ENCODE peak calls at places on chromosomes 13 and 19, in ten cellular contexts. U is uterus, Y is osteoblast, Q is A549, M is right cardiac atrium, N is fibroblast of lung, R is lung, Z is astrocyte, K is tibial nerve, C is mesendoderm. V is an unnamed sample. For H3K4me1, the result is how much of the 10 kb centered on the place peaks cover.

GRCh38 chr19:11673608-11674041 is 65.1 kb downstream of the ZNF823 start:
- DNase-seq in Z (peak), K (no peak), Y (peak), M (peak), C (peak), R (peak), Q (no peak), U (peak), N (peak), V (peak)

GRCh38 chr19:18611327-18612050 is 1.2 kb upstream of the TMEM59L start:
- DNase-seq in N (no peak), M (no peak), Q (no peak), R (no peak), Y (peak), Z (no peak), U (no peak), K (no peak), C (peak), V (no peak)

GRCh38 chr13:113732961-113733950 is 25.8 kb upstream of the TMEM255B start:
- DNase-seq in C (no peak), M (no peak), K (no peak), R (no peak), Y (no peak), Q (no peak), N (no peak), U (no peak), Z (no peak), V (no peak)

GRCh38 chr19:7870571-7871279 is 3.5 kb downstream of the PRR36 start:
- DNase-seq in C (peak), Z (no peak), Q (no peak), K (no peak), N (peak), M (peak), R (peak), Y (peak), U (peak), V (no peak)

GRCh38 chr19:11227201-11227886 is 12.1 kb upstream of the ANGPTL8 start:
- DNase-seq in C (peak), N (no peak), Z (no peak), Q (no peak), R (no peak), Y (peak), M (no peak), U (no peak), K (no peak), V (peak)

GRCh38 chr13:97559981-97560380 is 126.0 kb downstream of the RAP2A start:
- DNase-seq in R (no peak), K (no peak), C (no peak), Q (no peak), Y (no peak), U (no peak), M (no peak), N (no peak), Z (no peak), V (no peak)

GRCh38 chr19:20078696-20079095 is 896 bp downstream of the ZNF90 start:
- DNase-seq in Z (peak), K (no peak), Y (peak), C (peak), Q (no peak), M (peak), U (peak), R (peak), N (peak), V (no peak)

GRCh38 chr13:113970810-113971470 is 2.9 kb downstream of the C13orf46 start:
- DNase-seq in Q (no peak), Z (peak), U (peak), C (peak), Y (peak), K (no peak), N (peak), R (peak), M (peak), V (no peak)

GRCh38 chr13:50654341-50654740 is 189.2 kb downstream of the DLEU7 start:
- DNase-seq in R (no peak), K (no peak), N (no peak), C (no peak), Q (no peak), M (no peak), U (no peak), Y (no peak), Z (no peak), V (no peak)

GRCh38 chr13:100363351-100363750 is 225.2 kb downstream of the GGACT start:
- DNase-seq in R (no peak), Y (no peak), C (no peak), U (no peak), Z (peak), K (no peak), M (no peak), Q (no peak), N (peak), V (no peak)

DNA sequence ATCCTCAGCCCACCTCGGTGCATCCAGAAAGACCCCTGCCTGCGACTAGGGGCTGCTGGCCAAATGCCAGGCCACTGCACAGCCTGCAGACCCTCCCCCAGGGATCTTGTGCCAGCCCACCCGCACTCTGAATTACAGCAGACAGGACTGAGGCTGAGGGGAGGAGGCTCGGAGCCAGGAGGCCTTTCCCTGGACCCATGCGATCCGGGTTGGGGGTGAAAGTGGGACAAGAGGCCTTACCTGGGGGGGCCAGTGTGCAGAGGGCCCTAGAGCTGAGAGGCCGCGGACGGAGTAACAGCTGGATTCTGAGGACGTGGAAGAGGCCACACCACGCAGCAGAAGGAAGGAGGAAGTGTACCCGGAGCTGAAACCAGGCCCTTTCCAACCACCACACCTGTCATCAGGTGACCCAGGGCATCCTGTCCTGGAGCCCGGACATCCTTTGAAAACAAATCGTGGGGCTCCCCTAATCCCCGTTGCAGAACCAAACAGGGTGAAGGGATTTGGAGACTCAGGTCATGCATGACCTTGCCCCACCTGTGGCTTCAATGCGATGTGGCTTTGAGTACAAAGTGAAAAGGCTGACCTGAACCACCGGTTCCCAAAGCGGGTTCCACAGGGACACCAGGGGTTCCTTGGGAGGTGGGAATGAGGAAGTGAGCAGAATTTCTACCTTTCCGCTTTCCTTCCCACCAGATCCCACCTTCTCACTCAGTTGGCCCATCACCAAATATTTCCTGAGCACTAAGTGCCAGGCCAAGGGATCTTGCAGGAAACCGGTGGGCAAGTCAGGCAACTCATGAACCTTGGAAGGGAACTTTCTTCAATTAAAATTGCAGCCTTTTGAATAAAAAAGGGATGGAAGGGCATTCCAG is 828 bp downstream of the FUT6 start:
- DNase-seq in Z (no peak), M (no peak), Q (no peak), K (no peak), C (no peak), Y (no peak), U (no peak), R (no peak), N (no peak), V (no peak)
- H3K4me3 ChIP-seq in Z (no peak), M (no peak), Q (no peak), K (no peak), C (no peak), Y (no peak), U (no peak), R (no peak), N (no peak), V (no peak)

GRCh38 chr13:42039946-42040729 is 8.3 kb upstream of the DGKH start:
- DNase-seq in C (peak), Y (peak), R (peak), Q (peak), K (peak), Z (peak), U (peak), N (peak), M (peak), V (no peak)
- H3K27ac ChIP-seq in C (peak), Y (peak), R (peak), Q (peak), K (peak), Z (peak), U (peak), N (peak), M (peak), V (no peak)

GRCh38 chr19:29967623-29968022 is 25.6 kb downstream of the URI1 start:
- DNase-seq in U (no peak), N (peak), M (no peak), K (no peak), Y (no peak), Z (peak), R (no peak), C (no peak), Q (no peak), V (no peak)

GRCh38 chr19:29966594-29967249 is 24.7 kb downstream of the URI1 start:
- DNase-seq in M (no peak), K (no peak), Y (no peak), N (peak), R (no peak), Q (no peak), Z (peak), U (no peak), C (peak), V (no peak)

GRCh38 chr19:29963576-29963975 is 21.5 kb downstream of the URI1 start:
- DNase-seq in Q (no peak), Z (no peak), C (no peak), N (no peak), R (no peak), U (no peak), Y (no peak), M (no peak), K (no peak), V (no peak)

GRCh38 chr19:29964171-29964570 is 22.1 kb downstream of the URI1 start:
- DNase-seq in N (peak), K (no peak), C (no peak), M (no peak), R (no peak), U (no peak), Y (no peak), Z (no peak), Q (no peak), V (no peak)

DNA sequence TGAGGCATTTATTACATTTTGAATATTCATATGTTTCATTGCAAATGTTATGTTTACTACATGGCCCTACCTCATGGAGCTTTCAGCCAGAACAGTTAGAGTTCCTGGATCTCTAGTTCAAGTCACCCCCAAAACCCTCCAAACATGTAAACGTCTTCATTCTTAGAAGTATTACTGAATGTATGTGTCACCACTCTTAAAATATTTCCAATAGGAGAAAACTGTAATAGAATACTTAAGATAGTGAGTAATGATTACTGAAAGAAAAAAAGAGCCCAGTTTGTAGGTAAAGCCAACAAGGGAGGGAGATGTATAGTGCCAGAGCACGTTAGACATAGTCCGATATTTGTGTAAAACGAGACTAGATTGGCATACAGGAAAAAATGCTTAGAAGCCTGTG is 23.5 kb downstream of the URI1 start:
- DNase-seq in Z (peak), K (no peak), Q (no peak), U (no peak), N (peak), R (no peak), Y (no peak), M (no peak), C (no peak), V (no peak)
- H3K4me1 ChIP-seq in Z (under half), K (under half), Q (under half), U (under half), N (under half), R (under half), Y (under half), M (under half), C (under half), V (under half)

DNA sequence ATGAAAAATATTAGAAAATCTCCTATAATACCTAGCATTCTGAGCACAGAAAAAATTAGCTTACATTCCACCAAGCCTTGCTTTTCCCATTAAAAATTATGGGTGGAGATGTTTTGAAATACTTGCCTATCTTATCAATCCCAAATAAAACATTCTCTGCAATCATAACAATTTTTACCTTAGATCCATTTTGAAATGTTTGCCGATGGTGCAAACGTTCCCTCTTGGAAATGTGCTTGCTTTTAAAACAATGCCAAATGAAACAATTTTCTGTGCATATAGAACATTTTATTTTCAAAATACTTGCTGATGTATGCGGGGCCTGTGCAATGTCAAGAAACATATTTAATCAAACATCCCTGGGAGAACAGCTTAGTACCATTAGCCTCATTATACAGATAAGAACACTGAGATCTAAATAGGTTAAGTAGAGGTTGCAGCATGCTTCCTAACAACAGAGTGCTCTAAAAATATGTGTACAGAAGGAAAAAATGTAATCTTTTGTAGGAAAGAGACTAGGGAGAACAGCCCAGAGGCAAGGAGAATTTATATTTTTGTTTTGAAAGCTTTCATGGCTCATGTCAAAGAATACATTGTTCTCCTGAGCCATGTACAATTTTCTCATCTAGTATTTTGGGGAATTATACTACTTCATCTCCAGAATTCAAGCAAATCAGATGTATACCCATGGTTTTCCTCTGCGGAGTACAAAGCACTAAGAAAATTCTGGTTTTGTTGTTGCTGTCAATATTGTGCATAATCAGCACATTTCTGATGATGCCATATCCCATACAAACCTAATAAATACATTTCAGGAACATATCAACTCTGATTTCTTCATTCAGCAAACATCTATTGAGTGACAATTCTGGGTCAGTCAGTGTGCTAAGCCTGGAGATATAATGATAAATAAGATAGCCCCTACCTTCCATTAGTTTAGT is 25.9 kb upstream of the FNDC3A start:
- DNase-seq in U (no peak), R (no peak), Z (no peak), Y (no peak), Q (no peak), K (no peak), C (no peak), M (no peak), N (no peak), V (no peak)
- H3K4me3 ChIP-seq in U (no peak), R (no peak), Z (no peak), Y (no peak), Q (no peak), K (no peak), C (no peak), M (no peak), N (no peak), V (no peak)

DNA sequence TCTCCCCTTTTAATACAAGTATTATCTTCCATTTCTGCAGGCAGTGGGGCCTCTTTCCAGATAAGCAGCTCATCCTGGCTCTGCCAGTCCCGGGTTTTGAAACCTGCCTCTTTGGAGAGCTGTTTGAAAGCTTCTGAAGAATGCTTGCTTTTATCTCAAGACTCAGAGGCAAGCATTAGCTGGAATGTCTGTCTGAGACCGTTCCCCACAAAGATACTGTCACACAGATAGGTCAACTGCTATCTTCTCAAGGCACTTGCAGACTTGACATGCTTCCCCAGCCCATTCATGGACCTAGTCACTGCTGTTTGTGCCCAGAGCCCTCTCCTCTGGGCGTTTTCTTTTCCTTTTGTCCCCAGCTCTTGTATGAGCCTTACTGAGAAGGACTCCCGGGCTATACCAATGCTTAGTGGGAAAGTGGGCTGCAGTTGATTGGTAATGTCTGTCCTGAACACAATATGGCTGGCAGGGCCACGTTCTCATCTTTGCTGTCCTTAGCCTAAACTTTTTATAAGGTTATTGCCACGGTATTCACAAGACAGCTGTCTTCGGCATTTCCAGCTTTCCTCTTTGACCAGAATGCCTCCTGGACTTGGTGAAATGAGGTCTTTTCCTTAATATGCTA is 13.4 kb downstream of the SERP2 start:
- DNase-seq in Y (no peak), Q (no peak), K (no peak), N (no peak), M (no peak), Z (no peak), R (no peak), C (peak), U (no peak), V (no peak)
- H3K27ac ChIP-seq in Y (no peak), Q (no peak), K (no peak), N (no peak), M (peak), Z (no peak), R (no peak), C (peak), U (no peak), V (no peak)

GRCh38 chr19:13024126-13024957 is 29.1 kb downstream of the NFIX start:
- DNase-seq in C (peak), Q (no peak), Y (peak), K (no peak), M (peak), Z (no peak), N (no peak), R (no peak), U (peak), V (no peak)
- H3K4me1 ChIP-seq in C (under half), Q (under half), Y (half or more), K (under half), M (under half), Z (half or more), N (under half), R (under half), U (under half), V (under half)

DNA sequence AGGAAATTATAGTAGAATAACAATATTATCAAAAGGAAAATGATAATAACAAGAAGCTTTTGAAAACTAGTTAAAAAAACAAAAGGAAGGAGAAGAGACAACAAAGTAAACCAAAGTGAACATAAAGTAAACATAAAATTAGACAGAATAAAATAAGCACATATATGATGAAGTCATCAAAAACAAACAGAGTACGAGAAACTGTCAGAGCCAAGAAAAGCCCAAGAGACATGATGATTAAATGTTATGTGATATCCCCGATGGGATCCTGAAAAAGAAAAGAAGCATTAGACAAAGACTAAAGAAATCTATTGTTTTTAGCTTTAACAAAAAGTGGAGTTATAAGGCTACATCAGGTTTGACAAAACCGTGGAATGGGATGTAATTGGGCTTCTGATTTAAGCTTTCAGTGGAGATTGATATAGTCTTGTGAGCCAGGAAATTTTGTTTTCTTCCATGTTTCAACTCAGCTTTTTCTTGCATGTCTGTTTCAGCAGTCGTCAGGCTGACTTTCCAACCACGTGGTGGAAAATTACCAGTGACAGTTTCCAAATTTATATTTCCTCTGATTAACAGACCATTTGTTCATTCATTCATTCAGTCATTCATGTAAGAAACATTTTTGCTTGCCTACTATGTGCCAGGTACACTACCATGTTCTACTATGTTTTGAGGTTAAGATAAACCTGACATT is 64.9 kb downstream of the KL start:
- DNase-seq in Y (peak), U (no peak), K (no peak), Z (no peak), M (no peak), C (no peak), N (peak), R (no peak), Q (no peak), V (no peak)
- H3K4me3 ChIP-seq in Y (peak), U (no peak), K (no peak), Z (no peak), M (no peak), C (no peak), N (no peak), R (no peak), Q (no peak), V (no peak)

GRCh38 chr19:49559928-49560327 is 20.4 kb downstream of the NOSIP start:
- DNase-seq in M (peak), Z (no peak), Q (no peak), N (no peak), U (no peak), R (no peak), C (no peak), K (no peak), Y (peak), V (no peak)
- H3K27ac ChIP-seq in M (no peak), Z (no peak), Q (no peak), N (no peak), U (no peak), R (no peak), C (no peak), K (peak), Y (no peak), V (no peak)

GRCh38 chr19:2552859-2553258 is 76.9 kb downstream of the GADD45B start:
- DNase-seq in Z (no peak), Q (no peak), K (no peak), C (peak), R (no peak), U (no peak), Y (no peak), M (peak), N (no peak), V (no peak)

GRCh38 chr19:2556221-2557092 is 80.5 kb downstream of the GADD45B start:
- DNase-seq in Y (no peak), N (no peak), M (peak), Z (no peak), K (no peak), Q (no peak), C (no peak), R (no peak), U (no peak), V (no peak)

GRCh38 chr19:2555422-2556220 is 79.7 kb downstream of the GADD45B start:
- DNase-seq in N (no peak), Z (no peak), R (no peak), K (no peak), C (no peak), M (peak), Q (no peak), U (no peak), Y (no peak), V (no peak)

GRCh38 chr19:2553510-2553909 is 77.6 kb downstream of the GADD45B start:
- DNase-seq in Q (no peak), Z (no peak), N (no peak), Y (no peak), K (no peak), U (no peak), R (no peak), M (no peak), C (no peak), V (no peak)

DNA sequence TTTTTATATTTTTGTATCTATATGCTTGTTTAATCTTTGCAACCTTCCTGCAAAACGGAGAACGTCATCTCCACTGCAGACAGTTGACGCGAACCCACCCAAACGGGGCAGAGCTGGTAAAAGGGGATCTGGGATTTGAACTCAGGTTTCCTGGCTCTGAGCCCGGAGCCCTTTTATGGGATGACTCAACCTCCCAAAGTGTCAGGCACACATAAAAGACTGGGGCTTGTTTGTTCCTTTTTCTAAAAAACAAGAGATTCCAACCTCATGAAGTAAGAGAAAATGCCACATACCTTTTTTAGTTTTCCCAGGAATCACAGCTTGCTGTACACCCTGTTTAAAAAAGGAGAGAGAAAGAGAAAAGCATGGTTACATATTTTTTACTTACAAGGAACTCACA is 78.9 kb downstream of the GADD45B start:
- DNase-seq in Z (peak), Y (no peak), K (no peak), Q (no peak), R (no peak), N (no peak), C (no peak), M (peak), U (no peak), V (no peak)
- H3K4me1 ChIP-seq in Z (under half), Y (under half), K (under half), Q (under half), R (under half), N (under half), C (under half), M (under half), U (under half), V (under half)